ENCODE peak calls at places on chromosomes 2 and 18, in ten cellular contexts. Y, Q, C, D, V, J, R, O, Z and W are unnamed samples.

GRCh38 chr2:142190805-142191204 is 60.0 kb upstream of the LRP1B start:
- DNase-seq in Y (no peak), Q (no peak), C (no peak), D (no peak), V (peak; percentile 9), J (no peak), R (peak; percentile 19), O (no peak), Z (no peak), W (no peak)

GRCh38 chr2:120771111-120771555 is 35.5 kb downstream of the GLI2 start:
- DNase-seq in Y (no peak), Q (no peak), C (no peak), D (no peak), V (no peak), J (peak; percentile 70), R (no peak), O (peak; percentile 44), Z (no peak), W (no peak)

GRCh38 chr2:16135913-16136310 is 195.6 kb downstream of the MYCN start:
- DNase-seq in Y (no peak), Q (no peak), C (no peak), D (no peak), V (no peak), J (no peak), R (no peak), O (no peak), Z (no peak), W (no peak)

GRCh38 chr18:57258131-57258777 is 94.1 kb upstream of the ST8SIA3 start:
- DNase-seq in Y (no peak), Q (no peak), C (no peak), D (no peak), V (no peak), J (no peak), R (no peak), O (no peak), Z (peak; percentile 37), W (no peak)

GRCh38 chr2:32741575-32741974 is 113.7 kb downstream of the TTC27 start:
- DNase-seq in Y (no peak), Q (no peak), C (no peak), D (no peak), V (no peak), J (no peak), R (peak; percentile 27), O (no peak), Z (no peak), W (no peak)

GRCh38 chr2:26172189-26172865 is 561 bp upstream of the GAREM2 start:
- DNase-seq in Y (no peak), Q (no peak), C (no peak), D (no peak), V (no peak), J (no peak), R (no peak), O (no peak), Z (no peak), W (peak; percentile 57)

GRCh38 chr2:104444840-104445239 is 409.1 kb upstream of the POU3F3 start:
- DNase-seq in Y (no peak), Q (no peak), C (no peak), D (no peak), V (no peak), J (no peak), R (no peak), O (no peak), Z (no peak), W (no peak)

GRCh38 chr2:132909427-132909826 is 239.4 kb upstream of the LYPD1 start:
- DNase-seq in Y (no peak), Q (no peak), C (no peak), D (no peak), V (no peak), J (no peak), R (peak; percentile 51), O (no peak), Z (no peak), W (no peak)

GRCh38 chr2:197212344-197213262 is 98.0 kb downstream of the ANKRD44 start:
- DNase-seq in Y (no peak), Q (no peak), C (no peak), D (peak; percentile 37), V (no peak), J (no peak), R (no peak), O (no peak), Z (no peak), W (no peak)

GRCh38 chr2:30662268-30663131 is 144.7 kb downstream of the CAPN13 start:
- DNase-seq in Y (no peak), Q (no peak), C (no peak), D (no peak), V (no peak), J (peak; percentile 85), R (no peak), O (no peak), Z (no peak), W (no peak)

GRCh38 chr2:217958889-217959235 is 43.9 kb downstream of the TNS1 start:
- DNase-seq in Y (no peak), Q (no peak), C (no peak), D (no peak), V (no peak), J (no peak), R (no peak), O (peak; percentile 35), Z (no peak), W (no peak)

GRCh38 chr2:19607931-19608762 is 249.7 kb upstream of the OSR1 start:
- DNase-seq in Y (no peak), Q (no peak), C (no peak), D (no peak), V (peak; percentile 40), J (no peak), R (peak; percentile 93), O (no peak), Z (no peak), W (no peak)

GRCh38 chr2:192574552-192574951 is 379.8 kb upstream of the TMEFF2 start:
- DNase-seq in Y (no peak), Q (no peak), C (no peak), D (no peak), V (no peak), J (no peak), R (no peak), O (no peak), Z (no peak), W (no peak)

GRCh38 chr2:232920055-232920454 is 50.0 kb downstream of the SNORC start:
- DNase-seq in Y (no peak), Q (no peak), C (no peak), D (no peak), V (no peak), J (no peak), R (no peak), O (no peak), Z (no peak), W (no peak)

GRCh38 chr18:7814754-7815315 is 247.7 kb downstream of the PTPRM start:
- DNase-seq in Y (no peak), Q (no peak), C (no peak), D (no peak), V (no peak), J (no peak), R (no peak), O (no peak), Z (no peak), W (no peak)

GRCh38 chr2:64622443-64623231 is 31.1 kb downstream of the SERTAD2 start:
- DNase-seq in Y (no peak), Q (peak; percentile 83), C (no peak), D (no peak), V (no peak), J (no peak), R (no peak), O (no peak), Z (no peak), W (no peak)

GRCh38 chr18:56127322-56128099 is 510.9 kb downstream of the TXNL1 start:
- DNase-seq in Y (no peak), Q (no peak), C (no peak), D (no peak), V (no peak), J (no peak), R (no peak), O (no peak), Z (no peak), W (no peak)

GRCh38 chr2:219772103-219772502 is 144.7 kb downstream of the SLC4A3 start:
- DNase-seq in Y (no peak), Q (no peak), C (no peak), D (no peak), V (no peak), J (no peak), R (no peak), O (no peak), Z (no peak), W (no peak)

GRCh38 chr2:101768480-101769077 is 71.1 kb downstream of the MAP4K4 start:
- DNase-seq in Y (no peak), Q (no peak), C (no peak), D (no peak), V (no peak), J (no peak), R (no peak), O (no peak), Z (no peak), W (no peak)

GRCh38 chr2:240259201-240259923 is 118.9 kb upstream of the OTOS start:
- DNase-seq in Y (no peak), Q (no peak), C (no peak), D (no peak), V (no peak), J (no peak), R (no peak), O (peak; percentile 51), Z (no peak), W (no peak)

GRCh38 chr2:159708066-159708760 is 4.1 kb upstream of the MARCHF7 start:
- DNase-seq in Y (no peak), Q (no peak), C (no peak), D (no peak), V (no peak), J (no peak), R (no peak), O (no peak), Z (no peak), W (no peak)

GRCh38 chr2:238502956-238503791 is 76.4 kb downstream of the ASB1 start:
- DNase-seq in Y (no peak), Q (no peak), C (no peak), D (no peak), V (no peak), J (no peak), R (no peak), O (no peak), Z (no peak), W (peak; percentile 9)

GRCh38 chr2:8570637-8571036 is 111.2 kb upstream of the ID2 start:
- DNase-seq in Y (no peak), Q (no peak), C (no peak), D (no peak), V (no peak), J (no peak), R (no peak), O (no peak), Z (no peak), W (no peak)

GRCh38 chr2:240212425-240213225 is 72.2 kb upstream of the OTOS start:
- DNase-seq in Y (no peak), Q (no peak), C (no peak), D (no peak), V (no peak), J (no peak), R (no peak), O (no peak), Z (no peak), W (no peak)

GRCh38 chr2:159715451-159715850 is 3.1 kb downstream of the MARCHF7 start:
- DNase-seq in Y (no peak), Q (no peak), C (no peak), D (no peak), V (no peak), J (no peak), R (no peak), O (no peak), Z (no peak), W (no peak)

GRCh38 chr2:172484253-172484652 is 56.9 kb downstream of the ITGA6 start:
- DNase-seq in Y (no peak), Q (no peak), C (no peak), D (no peak), V (no peak), J (no peak), R (peak; percentile 22), O (no peak), Z (peak; percentile 61), W (no peak)

GRCh38 chr2:168348076-168348475 is 100.7 kb upstream of the STK39 start:
- DNase-seq in Y (no peak), Q (no peak), C (no peak), D (no peak), V (no peak), J (peak; percentile 19), R (peak; percentile 44), O (no peak), Z (peak; percentile 71), W (no peak)

GRCh38 chr18:35672897-35673296 is 91.4 kb downstream of the GALNT1 start:
- DNase-seq in Y (no peak), Q (no peak), C (no peak), D (no peak), V (no peak), J (no peak), R (peak; percentile 35), O (no peak), Z (no peak), W (no peak)